ENCODE peak calls at places on chromosomes 1 and 21, in eight cellular contexts. O is stomach, M is cardiac fibroblast, S is body of pancreas, G is PC-3, R is GM12865, C is GM20000, A is HL-60. K is an unnamed sample.
A peak's percentile ranks its signal among the peaks of the same experiment; 100 is the strongest.

GRCh38 chr1:235326719-235327558 is 1.0 kb downstream of the ARID4B start:
- DNase-seq in S (peak; percentile 43), R (peak; percentile 85), C (peak; percentile 50), M (peak; percentile 36), G (peak; percentile 11), A (peak; percentile 65), O (peak; percentile 34), K (no peak)

GRCh38 chr1:9466780-9467755 is 72.2 kb upstream of the SLC25A33 start:
- DNase-seq in A (no peak), R (no peak), M (no peak), O (peak; percentile 78), S (peak; percentile 95), G (peak; percentile 69), C (no peak), K (no peak)

GRCh38 chr1:200364831-200365230 is 45.0 kb downstream of the ZNF281 start:
- DNase-seq in M (peak; percentile 57), O (no peak), C (no peak), S (no peak), A (no peak), R (no peak), G (peak; percentile 83), K (no peak)

GRCh38 chr1:101257500-101258325 is 20.9 kb downstream of the S1PR1 start:
- DNase-seq in O (peak; percentile 61), S (no peak), R (peak; percentile 87), M (no peak), C (no peak), A (peak; percentile 91), G (peak; percentile 49), K (no peak)

GRCh38 chr1:212606734-212607205 is 1.8 kb upstream of the ATF3 start:
- DNase-seq in R (peak; percentile 57), O (peak; percentile 89), S (peak; percentile 87), A (peak; percentile 11), G (peak; percentile 63), C (peak; percentile 41), M (no peak), K (no peak)

GRCh38 chr1:24871306-24871901 is 58.7 kb downstream of the RUNX3 start:
- DNase-seq in R (no peak), G (no peak), M (no peak), S (no peak), A (no peak), O (no peak), C (no peak), K (no peak)

GRCh38 chr1:81682490-81682889 is 118.2 kb upstream of the ADGRL2 start:
- DNase-seq in O (no peak), R (no peak), M (peak; percentile 62), S (no peak), C (no peak), A (no peak), G (peak; percentile 61), K (no peak)

GRCh38 chr1:242062271-242062670 is 63.4 kb upstream of the MAP1LC3C start:
- DNase-seq in C (no peak), G (no peak), R (no peak), M (no peak), O (no peak), A (no peak), S (no peak), K (no peak)

GRCh38 chr1:226100436-226101347 is 38.2 kb downstream of the H3-3A start:
- DNase-seq in O (peak; percentile 42), G (peak; percentile 58), S (peak; percentile 61), M (peak; percentile 75), A (peak; percentile 25), R (peak; percentile 40), C (peak; percentile 54), K (peak; percentile 89)

GRCh38 chr21:26041441-26042180 is 129.0 kb downstream of the APP start:
- DNase-seq in S (no peak), R (no peak), G (peak; percentile 87), C (no peak), M (peak; percentile 38), O (no peak), A (no peak), K (no peak)

GRCh38 chr1:110070282-110070967 is at the start of gene ALX3:
- DNase-seq in A (no peak), R (no peak), O (no peak), G (no peak), S (no peak), M (no peak), C (no peak), K (no peak)

GRCh38 chr1:78722947-78723346 is 73.3 kb downstream of the IFI44 start:
- DNase-seq in S (no peak), M (peak; percentile 61), A (no peak), O (no peak), C (no peak), G (no peak), R (no peak), K (no peak)

GRCh38 chr21:29077651-29078090 is 4.2 kb upstream of the CCT8 start:
- DNase-seq in R (peak; percentile 77), C (peak; percentile 47), A (no peak), S (peak; percentile 35), G (peak; percentile 26), O (no peak), M (peak; percentile 56), K (no peak)

GRCh38 chr1:35298464-35298863 is 30.0 kb downstream of the ZMYM4 start:
- DNase-seq in M (peak; percentile 60), S (peak; percentile 16), O (peak; percentile 27), G (peak; percentile 37), C (peak; percentile 49), R (peak; percentile 80), A (peak; percentile 53), K (no peak)

GRCh38 chr1:28577052-28577678 is 14.9 kb upstream of the RAB42 start:
- DNase-seq in O (no peak), M (peak; percentile 10), G (no peak), S (no peak), R (peak; percentile 62), C (no peak), A (peak; percentile 4), K (no peak)

GRCh38 chr1:19825298-19825697 is 10.2 kb upstream of the RNF186 start:
- DNase-seq in A (no peak), M (no peak), C (no peak), G (no peak), O (peak; percentile 63), S (peak; percentile 84), R (no peak), K (no peak)

GRCh38 chr1:209241481-209241880 is 342.0 kb upstream of the CAMK1G start:
- DNase-seq in M (peak; percentile 3), G (no peak), A (no peak), S (no peak), C (peak; percentile 1), O (no peak), R (no peak), K (no peak)

GRCh38 chr1:178308438-178308837 is 188.3 kb downstream of the CLEC20A start:
- DNase-seq in C (no peak), M (no peak), O (no peak), R (no peak), A (no peak), S (no peak), G (no peak), K (no peak)

GRCh38 chr1:226181996-226182714 is 4.4 kb downstream of the ACBD3 start:
- DNase-seq in G (peak; percentile 78), R (peak; percentile 48), C (peak; percentile 34), S (peak; percentile 53), O (peak; percentile 57), A (peak; percentile 47), M (peak; percentile 79), K (no peak)

GRCh38 chr1:158035014-158035413 is 41.6 kb downstream of the KIRREL1 start:
- DNase-seq in O (no peak), A (no peak), S (no peak), R (no peak), C (no peak), G (no peak), M (no peak), K (no peak)

GRCh38 chr1:232992227-232992626 is 41.8 kb downstream of the NTPCR start:
- DNase-seq in M (no peak), G (no peak), S (no peak), R (no peak), C (no peak), O (no peak), A (no peak), K (no peak)

DNA sequence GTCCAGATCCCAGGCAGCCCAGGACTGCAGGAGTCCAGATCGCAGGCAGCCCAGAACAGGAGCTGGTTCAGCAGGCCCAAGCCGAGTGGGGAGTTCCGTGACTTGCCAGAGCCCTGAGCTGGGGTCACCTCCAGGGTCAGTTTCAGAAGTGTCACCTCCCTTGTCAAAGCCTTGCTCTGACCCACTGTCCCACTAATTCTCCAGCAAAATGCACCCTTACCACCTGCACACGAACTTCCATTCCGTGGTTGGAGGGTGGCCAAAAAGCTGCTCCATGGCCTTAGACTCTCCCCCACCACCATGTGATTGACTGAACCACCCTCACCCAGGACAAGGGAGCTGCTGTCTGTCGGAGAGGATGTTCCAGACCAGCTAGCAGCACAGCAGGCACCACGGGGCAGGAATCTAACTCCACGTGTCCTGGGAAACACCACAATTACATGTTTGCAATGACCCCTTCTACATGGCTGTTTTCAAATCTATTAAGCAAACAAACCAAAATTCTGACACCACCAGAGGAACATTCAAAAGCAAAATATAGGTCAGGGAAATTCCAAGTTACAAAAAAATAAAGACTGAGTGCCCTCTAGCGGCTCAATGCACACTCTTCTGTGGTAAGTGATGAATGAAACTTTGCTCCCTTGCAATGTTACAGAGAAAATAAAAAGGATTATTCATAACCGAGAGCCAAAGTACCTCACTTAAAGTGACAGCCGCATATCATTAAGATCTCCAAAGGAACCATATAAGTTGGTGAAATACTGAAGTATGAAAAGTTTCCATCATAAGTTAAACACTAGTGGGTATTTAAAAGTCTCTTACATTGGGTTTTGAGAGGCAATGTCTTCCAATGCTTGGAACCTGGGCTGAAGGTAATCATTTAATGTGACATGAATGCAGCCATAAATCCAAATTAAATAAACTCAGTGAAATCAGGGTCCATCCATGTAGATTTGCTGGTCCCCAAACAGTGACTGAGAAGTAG is 76.3 kb downstream of the NPHP4 start:
- DNase-seq in R (peak; percentile 48), S (peak; percentile 33), G (peak; percentile 69), O (no peak), A (peak; percentile 12), M (peak; percentile 73), C (peak; percentile 75), K (no peak)
- TF ChIP-seq CTCF in R (peak; percentile 71), S (peak; percentile 32), G (peak; percentile 95), O (no peak), A (peak; percentile 56), M (peak; percentile 70), C (peak; percentile 61), K (peak; percentile 59)

DNA sequence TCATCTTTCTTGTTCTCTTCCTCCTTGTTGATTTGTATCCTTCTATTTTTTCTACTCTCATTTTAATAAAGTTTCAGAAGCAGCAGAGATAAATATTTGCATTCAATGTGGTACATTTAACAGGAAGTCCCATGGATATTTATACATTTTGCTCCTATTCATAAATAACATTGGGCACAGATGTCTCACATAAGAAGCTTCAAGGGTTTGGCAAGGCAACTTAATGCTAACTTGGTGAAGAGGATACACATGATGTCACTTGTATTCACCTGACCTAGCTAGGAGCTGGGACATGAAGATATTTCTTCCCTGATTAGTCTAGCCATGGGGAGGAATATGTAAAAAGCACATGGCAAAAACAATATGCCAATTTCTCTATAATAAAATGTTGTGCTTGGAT is 65.1 kb upstream of the DUSP10 start:
- DNase-seq in S (no peak), M (no peak), A (no peak), G (no peak), C (no peak), R (peak; percentile 26), O (no peak), K (no peak)
- TF ChIP-seq CTCF in S (no peak), M (no peak), A (no peak), G (no peak), C (no peak), R (no peak), O (no peak), K (no peak)

GRCh38 chr1:184986250-184986649 is 11.9 kb upstream of the NIBAN1 start:
- DNase-seq in A (no peak), O (no peak), C (no peak), R (no peak), S (no peak), M (peak; percentile 66), G (peak; percentile 57), K (no peak)
- TF ChIP-seq CTCF in A (no peak), O (no peak), C (no peak), R (no peak), S (no peak), M (peak; percentile 48), G (peak; percentile 53), K (peak; percentile 40)

GRCh38 chr1:244918422-244919319 is 54.3 kb upstream of the HNRNPU start:
- DNase-seq in C (peak; percentile 77), A (peak; percentile 63), R (peak; percentile 81), M (peak; percentile 17), S (peak; percentile 35), G (peak; percentile 57), O (peak; percentile 26), K (peak; percentile 60)
- TF ChIP-seq CTCF in C (no peak), A (no peak), R (no peak), M (no peak), S (no peak), G (no peak), O (no peak), K (no peak)

K was measured in D721Med.